ENCODE peak calls at places on chromosome 22, in ten cellular contexts. C, E, M, A, Z, V, U, I, F and D are unnamed samples.

GRCh38 chr22:47189056-47189916 is 426.8 kb downstream of the TBC1D22A start:
- DNase-seq in C (no peak), E (no peak), M (peak), A (no peak), Z (no peak), V (no peak), U (no peak), I (no peak), F (no peak), D (peak)

GRCh38 chr22:46079861-46080821 is 70.2 kb upstream of the PPARA start:
- DNase-seq in C (no peak), E (no peak), M (no peak), A (peak), Z (peak), V (no peak), U (no peak), I (peak), F (peak), D (no peak)

GRCh38 chr22:38782402-38783094 is 11.4 kb downstream of the DNAL4 start:
- DNase-seq in C (no peak), E (peak), M (no peak), A (no peak), Z (peak), V (no peak), U (no peak), I (no peak), F (no peak), D (no peak)

GRCh38 chr22:31726692-31727091 is 23.2 kb downstream of the PRR14L start:
- DNase-seq in C (no peak), E (no peak), M (no peak), A (no peak), Z (no peak), V (no peak), U (no peak), I (no peak), F (no peak), D (no peak)

GRCh38 chr22:19018256-19018655 is 82.2 kb upstream of the PRODH start:
- DNase-seq in C (no peak), E (no peak), M (no peak), A (no peak), Z (no peak), V (no peak), U (no peak), I (no peak), F (no peak), D (no peak)

GRCh38 chr22:38751422-38752346 is 4.1 kb downstream of the SUN2 start:
- DNase-seq in C (no peak), E (no peak), M (peak), A (no peak), Z (no peak), V (no peak), U (no peak), I (no peak), F (peak), D (no peak)

GRCh38 chr22:46055176-46055850 is 78.4 kb upstream of the WNT7B start:
- DNase-seq in C (no peak), E (no peak), M (peak), A (no peak), Z (no peak), V (no peak), U (no peak), I (no peak), F (no peak), D (no peak)

GRCh38 chr22:38850941-38851849 is 7.4 kb upstream of the NPTXR start:
- DNase-seq in C (no peak), E (peak), M (no peak), A (no peak), Z (no peak), V (no peak), U (no peak), I (no peak), F (no peak), D (no peak)

GRCh38 chr22:23181763-23182288 is 1.5 kb downstream of the BCR start:
- DNase-seq in C (no peak), E (no peak), M (peak), A (no peak), Z (peak), V (peak), U (no peak), I (peak), F (no peak), D (no peak)

GRCh38 chr22:38944653-38945052 is 12.8 kb upstream of the APOBEC3A start:
- DNase-seq in C (no peak), E (no peak), M (no peak), A (no peak), Z (no peak), V (no peak), U (no peak), I (no peak), F (no peak), D (no peak)

DNA sequence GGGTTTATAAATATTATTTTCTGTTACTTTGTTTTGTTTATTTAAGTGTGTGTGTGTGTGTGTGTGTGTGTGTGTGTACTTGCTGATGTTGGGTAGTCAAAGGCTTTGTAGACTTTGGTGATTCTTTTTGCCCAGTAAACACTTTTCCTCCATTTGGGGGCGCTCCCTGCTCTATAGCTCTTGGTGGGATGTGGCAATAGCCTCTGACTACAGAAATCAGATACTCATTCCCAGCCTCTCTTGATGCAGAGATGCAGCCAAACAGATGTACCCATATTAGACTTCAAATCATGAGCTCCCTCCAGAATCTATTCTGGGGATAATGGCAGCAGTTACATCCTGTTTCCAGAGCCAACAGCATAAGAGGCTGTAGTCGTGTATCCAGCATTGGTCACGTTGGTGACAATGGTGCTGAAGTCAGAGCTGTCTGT is 33.4 kb upstream of the APOL5 start:
- DNase-seq in C (no peak), E (peak), M (no peak), A (no peak), Z (no peak), V (peak), U (no peak), I (peak), F (no peak), D (no peak)
- TF ChIP-seq CTCF in C (no peak), E (peak), M (no peak), A (peak), Z (no peak), V (peak), U (peak), I (no peak), F (no peak), D (no peak)

GRCh38 chr22:44442186-44442465 is 55.9 kb downstream of the RTL6 start:
- DNase-seq in C (no peak), E (no peak), M (no peak), A (no peak), Z (no peak), V (no peak), U (no peak), I (no peak), F (no peak), D (no peak)
- TF ChIP-seq CTCF in C (no peak), E (no peak), M (no peak), A (no peak), Z (no peak), V (no peak), U (no peak), I (no peak), F (no peak), D (no peak)

GRCh38 chr22:20549232-20549841 is 41.9 kb downstream of the MED15 start:
- DNase-seq in C (no peak), E (peak), M (peak), A (no peak), Z (no peak), V (peak), U (no peak), I (no peak), F (no peak), D (no peak)
- TF ChIP-seq CTCF in C (no peak), E (peak), M (no peak), A (no peak), Z (no peak), V (no peak), U (no peak), I (no peak), F (no peak), D (no peak)

GRCh38 chr22:37162221-37163095 is 12.7 kb upstream of the IL2RB start:
- DNase-seq in C (no peak), E (peak), M (peak), A (no peak), Z (no peak), V (no peak), U (no peak), I (no peak), F (no peak), D (no peak)
- TF ChIP-seq CTCF in C (no peak), E (peak), M (peak), A (no peak), Z (no peak), V (no peak), U (no peak), I (no peak), F (no peak), D (no peak)